ENCODE peak calls at places on chromosomes 11 and 22, in eight cellular contexts. X is CD8-positive, alpha-beta T cell; K is CD4-positive, CD25-positive, alpha-beta regulatory T cell; I is gastrocnemius medialis; Y is sciatic nerve; S is A549; L is CD4-positive, alpha-beta T cell; R is HepG2. U is an unnamed sample.
A peak's percentile ranks its signal among the peaks of the same experiment; 100 is the strongest.

GRCh38 chr11:122362381-122362780 is 246.4 kb upstream of the BLID start:
- ATAC-seq in X (no peak), K (no peak), I (no peak), Y (no peak), S (no peak), L (no peak), R (no peak), U (no peak)

GRCh38 chr22:41504397-41504796 is 35.5 kb downstream of the ACO2 start:
- ATAC-seq in X (no peak), K (no peak), I (peak; percentile 80), Y (peak; percentile 51), S (no peak), L (no peak), R (no peak), U (peak; percentile 91)

GRCh38 chr11:114137054-114137453 is 77.5 kb downstream of the ZBTB16 start:
- ATAC-seq in X (no peak), K (peak; percentile 31), I (peak; percentile 19), Y (no peak), S (no peak), L (no peak), R (no peak), U (no peak)

GRCh38 chr22:39283312-39284141 is 35.9 kb downstream of the RPL3 start:
- ATAC-seq in X (no peak), K (no peak), I (peak; percentile 77), Y (peak; percentile 71), S (peak; percentile 36), L (no peak), R (peak; percentile 88), U (no peak)

GRCh38 chr11:36288442-36289225 is 590 bp downstream of the COMMD9 start:
- ATAC-seq in X (no peak), K (no peak), I (peak; percentile 16), Y (peak; percentile 41), S (no peak), L (no peak), R (peak; percentile 53), U (no peak)

GRCh38 chr22:46115388-46115678 is 35.0 kb upstream of the PPARA start:
- ATAC-seq in X (no peak), K (no peak), I (no peak), Y (no peak), S (peak; percentile 1), L (no peak), R (no peak), U (no peak)

GRCh38 chr22:32751065-32751739 is 50.3 kb upstream of the TIMP3 start:
- ATAC-seq in X (no peak), K (no peak), I (no peak), Y (no peak), S (no peak), L (no peak), R (peak; percentile 43), U (no peak)

GRCh38 chr11:128544625-128545024 is 42.7 kb downstream of the ETS1 start:
- ATAC-seq in X (peak; percentile 68), K (peak; percentile 63), I (no peak), Y (peak; percentile 49), S (no peak), L (peak; percentile 61), R (no peak), U (no peak)

GRCh38 chr22:40583058-40583741 is 53.3 kb downstream of the MRTFA start:
- ATAC-seq in X (no peak), K (peak; percentile 73), I (no peak), Y (no peak), S (no peak), L (no peak), R (no peak), U (peak; percentile 59)

GRCh38 chr11:27514558-27514957 is 8.0 kb upstream of the LIN7C start:
- ATAC-seq in X (no peak), K (no peak), I (peak; percentile 21), Y (no peak), S (no peak), L (no peak), R (no peak), U (no peak)

GRCh38 chr22:20550851-20551744 is 43.7 kb downstream of the MED15 start:
- ATAC-seq in X (peak; percentile 61), K (peak; percentile 64), I (no peak), Y (peak; percentile 52), S (no peak), L (peak; percentile 24), R (no peak), U (peak; percentile 89)

GRCh38 chr22:18933914-18934313 is 2.2 kb downstream of the PRODH start:
- ATAC-seq in X (no peak), K (no peak), I (no peak), Y (no peak), S (no peak), L (no peak), R (peak; percentile 36), U (no peak)

GRCh38 chr11:6817668-6818067 is 18.2 kb upstream of the OR6A2 start:
- ATAC-seq in X (no peak), K (peak; percentile 5), I (no peak), Y (no peak), S (peak; percentile 43), L (no peak), R (no peak), U (no peak)

GRCh38 chr11:127074151-127074761 is 73.7 kb upstream of the KIRREL3 start:
- ATAC-seq in X (no peak), K (no peak), I (no peak), Y (peak; percentile 57), S (peak; percentile 99), L (no peak), R (peak; percentile 98), U (peak; percentile 85)

GRCh38 chr11:34819740-34820482 is 96.3 kb downstream of the APIP start:
- ATAC-seq in X (no peak), K (no peak), I (no peak), Y (no peak), S (no peak), L (peak; percentile 67), R (no peak), U (no peak)

GRCh38 chr11:125166347-125166841 is 1.8 kb downstream of the PKNOX2 start:
- ATAC-seq in X (no peak), K (no peak), I (peak; percentile 20), Y (peak; percentile 7), S (no peak), L (no peak), R (no peak), U (no peak)

GRCh38 chr22:47053013-47053864 is 290.8 kb downstream of the TBC1D22A start:
- ATAC-seq in X (no peak), K (no peak), I (no peak), Y (no peak), S (no peak), L (no peak), R (no peak), U (no peak)

GRCh38 chr11:112412383-112412782 is 151.7 kb upstream of the PLET1 start:
- ATAC-seq in X (no peak), K (no peak), I (no peak), Y (no peak), S (no peak), L (no peak), R (no peak), U (no peak)